ENCODE peak calls at places on chromosomes 1 and 21, in eight cellular contexts. M is SK-N-SH, L is endothelial cell of umbilical vein, X is K562, O is HepG2, Q is H1, E is HCT116, N is GM12878. Y is an unnamed sample.
A peak's percentile ranks its signal among the peaks of the same experiment; 100 is the strongest.

GRCh38 chr1:94708299-94708685 is 111.9 kb upstream of the SLC44A3 start:
- DNase-seq in M (no peak), L (no peak), X (no peak), O (no peak), Q (no peak), E (no peak), N (no peak), Y (peak; percentile 84)

GRCh38 chr1:172399369-172400072 is 21.0 kb upstream of the C1orf105 start:
- DNase-seq in M (peak; percentile 29), L (peak; percentile 89), X (no peak), O (peak; percentile 78), Q (no peak), E (peak; percentile 58), N (no peak), Y (peak; percentile 44)

GRCh38 chr1:3377166-3377565 is 77.3 kb upstream of the ARHGEF16 start:
- DNase-seq in M (no peak), L (no peak), X (no peak), O (no peak), Q (no peak), E (no peak), N (no peak), Y (no peak)

GRCh38 chr21:45865106-45865835 is 116.3 kb upstream of the COL6A1 start:
- DNase-seq in M (no peak), L (no peak), X (no peak), O (no peak), Q (no peak), E (no peak), N (no peak), Y (no peak)

GRCh38 chr1:31397360-31398095 is 15.5 kb upstream of the SERINC2 start:
- DNase-seq in M (no peak), L (no peak), X (no peak), O (no peak), Q (no peak), E (peak; percentile 40), N (no peak), Y (no peak)

GRCh38 chr1:62706985-62707745 is 19.0 kb upstream of the DOCK7 start:
- DNase-seq in M (no peak), L (no peak), X (no peak), O (no peak), Q (no peak), E (no peak), N (no peak), Y (no peak)

GRCh38 chr1:32438136-32438535 is 26.7 kb upstream of the ZBTB8B start:
- DNase-seq in M (no peak), L (no peak), X (no peak), O (no peak), Q (peak; percentile 66), E (no peak), N (no peak), Y (no peak)

GRCh38 chr1:79792212-79792575 is 785.7 kb upstream of the ADGRL4 start:
- DNase-seq in M (no peak), L (no peak), X (no peak), O (no peak), Q (no peak), E (no peak), N (no peak), Y (no peak)

GRCh38 chr1:225626698-225627097 is 26.2 kb downstream of the ENAH start:
- DNase-seq in M (no peak), L (no peak), X (no peak), O (no peak), Q (no peak), E (no peak), N (no peak), Y (no peak)

GRCh38 chr1:93979718-93980319 is 70.6 kb upstream of the GCLM start:
- DNase-seq in M (no peak), L (peak; percentile 18), X (no peak), O (peak; percentile 93), Q (no peak), E (no peak), N (no peak), Y (no peak)

GRCh38 chr1:116711061-116711582 is 43.1 kb upstream of the CD2 start:
- DNase-seq in M (peak; percentile 48), L (no peak), X (no peak), O (no peak), Q (no peak), E (no peak), N (no peak), Y (no peak)

GRCh38 chr21:44059710-44060109 is 47.5 kb upstream of the PWP2 start:
- DNase-seq in M (no peak), L (no peak), X (no peak), O (no peak), Q (no peak), E (no peak), N (no peak), Y (no peak)

GRCh38 chr1:151729157-151729965 is 8.0 kb downstream of the RIIAD1 start:
- DNase-seq in M (no peak), L (no peak), X (no peak), O (peak; percentile 44), Q (no peak), E (no peak), N (no peak), Y (no peak)

GRCh38 chr1:83131692-83131955 is 867.3 kb downstream of the TTLL7 start:
- DNase-seq in M (no peak), L (no peak), X (no peak), O (no peak), Q (no peak), E (no peak), N (no peak), Y (no peak)

GRCh38 chr1:183987593-183988318 is 49.8 kb downstream of the COLGALT2 start:
- DNase-seq in M (no peak), L (no peak), X (no peak), O (no peak), Q (no peak), E (no peak), N (no peak), Y (no peak)

GRCh38 chr1:34928066-34928864 is 1.2 kb downstream of the DLGAP3 start:
- DNase-seq in M (peak; percentile 45), L (no peak), X (no peak), O (no peak), Q (no peak), E (no peak), N (no peak), Y (no peak)

GRCh38 chr1:34930702-34931071 is 1.2 kb upstream of the DLGAP3 start:
- DNase-seq in M (no peak), L (no peak), X (no peak), O (no peak), Q (no peak), E (no peak), N (no peak), Y (no peak)

GRCh38 chr1:34928865-34929496 is 469 bp downstream of the DLGAP3 start:
- DNase-seq in M (peak; percentile 82), L (peak; percentile 2), X (peak; percentile 89), O (no peak), Q (no peak), E (no peak), N (no peak), Y (no peak)

GRCh38 chr1:34929853-34930701 is 627 bp upstream of the DLGAP3 start:
- DNase-seq in M (peak; percentile 85), L (no peak), X (no peak), O (no peak), Q (peak; percentile 25), E (no peak), N (no peak), Y (no peak)

DNA sequence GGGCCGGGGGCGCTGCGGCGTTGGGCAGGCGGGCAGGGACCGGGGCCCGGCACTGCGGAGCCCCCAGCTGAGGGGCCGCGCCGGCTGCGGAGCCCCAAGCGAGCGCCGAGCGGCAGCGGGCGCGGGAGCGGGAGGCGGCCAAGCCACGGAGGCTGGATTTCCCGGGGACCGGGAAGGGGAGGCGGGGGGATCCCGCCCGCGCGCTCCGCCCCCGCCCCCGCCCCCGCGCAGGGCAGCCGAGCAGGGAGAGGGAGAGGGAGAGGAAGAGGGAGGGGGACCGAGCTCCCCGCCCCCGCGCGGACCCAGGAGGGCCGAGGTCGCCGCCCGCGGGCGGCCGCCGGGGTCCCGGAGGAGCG is at the start of gene DLGAP3:
- DNase-seq in M (peak; percentile 95), L (no peak), X (peak; percentile 78), O (no peak), Q (no peak), E (no peak), N (no peak), Y (no peak)
- H3K9ac ChIP-seq in M (no peak within 1 kb of the TSS), L (no peak within 1 kb of the TSS), X (no peak within 1 kb of the TSS), O (no peak within 1 kb of the TSS), Q (no peak within 1 kb of the TSS), E (no peak within 1 kb of the TSS), N (no peak within 1 kb of the TSS), Y (no peak within 1 kb of the TSS)

DNA sequence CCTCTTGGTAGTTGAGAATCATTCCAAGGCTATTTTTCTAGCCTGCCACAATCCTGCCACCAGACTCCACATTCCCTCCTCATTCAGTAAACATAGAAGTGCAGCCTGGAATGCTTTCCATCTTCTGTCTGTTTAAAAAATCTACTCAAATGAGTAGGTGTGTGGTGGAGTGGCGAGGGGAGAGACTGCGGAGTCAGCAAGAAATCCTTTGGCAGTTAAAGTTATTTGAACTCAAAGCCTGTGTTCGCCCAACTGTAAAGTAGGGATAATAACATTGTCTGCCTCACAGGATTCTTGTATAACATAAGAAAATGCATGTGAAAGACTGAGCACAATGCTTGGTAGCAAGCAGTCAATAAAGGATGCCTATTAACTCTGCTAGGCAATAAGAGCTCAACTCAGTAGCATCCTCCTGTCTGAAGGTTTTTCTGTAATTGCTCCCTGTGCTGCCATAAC is 22.2 kb upstream of the DPT start:
- DNase-seq in M (no peak), L (no peak), X (no peak), O (peak; percentile 11), Q (no peak), E (no peak), N (no peak), Y (no peak)
- TF ChIP-seq POLR2AphosphoS5 in M (no peak), L (no peak), X (no peak), O (no peak), Q (no peak), E (no peak), N (no peak), Y (no peak)

DNA sequence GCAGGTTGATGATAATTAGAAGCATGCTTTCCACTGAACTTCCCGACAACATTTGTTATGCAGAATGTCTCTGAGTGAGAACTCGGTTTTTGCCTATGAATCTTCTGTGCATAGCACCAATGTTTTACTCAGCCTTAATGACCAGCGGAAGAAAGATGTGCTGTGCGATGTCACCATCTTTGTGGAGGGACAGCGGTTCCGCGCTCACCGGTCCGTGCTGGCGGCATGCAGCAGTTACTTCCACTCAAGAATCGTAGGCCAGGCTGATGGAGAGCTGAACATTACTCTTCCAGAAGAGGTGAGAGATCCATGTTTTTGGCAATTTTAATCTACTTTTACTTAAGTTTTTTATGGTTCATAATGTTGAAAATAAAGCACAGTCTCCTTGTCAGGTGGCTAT is 22.5 kb downstream of the BACH1 start:
- DNase-seq in M (no peak), L (no peak), X (no peak), O (no peak), Q (no peak), E (no peak), N (no peak), Y (no peak)
- H3K4me3 ChIP-seq in M (no peak overlapping the region), L (no peak overlapping the region), X (no peak overlapping the region), O (no peak overlapping the region), Q (no peak overlapping the region), E (no peak overlapping the region), N (no peak overlapping the region), Y (no peak overlapping the region)

DNA sequence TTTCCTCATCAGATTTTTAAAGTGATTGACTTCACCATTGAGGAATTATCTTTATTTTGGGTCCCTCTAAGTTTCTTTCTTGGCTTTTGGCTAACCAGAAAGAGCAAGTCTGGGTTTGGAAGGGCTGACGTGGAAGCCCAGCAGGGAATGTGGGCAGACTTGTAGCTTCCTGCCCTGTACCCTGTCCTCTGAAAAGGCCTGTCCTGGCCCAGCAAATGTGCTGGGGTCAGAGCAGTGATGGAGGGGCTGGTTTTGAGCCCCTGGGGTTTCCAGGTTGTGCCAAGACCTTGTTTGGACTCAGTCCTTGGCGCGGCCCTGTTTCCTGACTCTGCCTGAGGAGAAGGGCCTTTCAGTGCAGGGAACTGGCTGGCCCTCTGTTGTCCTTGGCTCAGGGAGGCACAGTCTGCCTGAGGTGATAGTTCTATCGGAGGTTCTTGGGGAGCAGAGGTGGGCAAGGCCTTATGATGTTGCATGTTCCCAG is 72.1 kb downstream of the UCK2 start:
- DNase-seq in M (no peak), L (peak; percentile 73), X (no peak), O (no peak), Q (no peak), E (no peak), N (no peak), Y (no peak)
- H3K9ac ChIP-seq in M (peak overlapping the region; percentile 23), L (peak overlapping the region; percentile 60), X (no peak overlapping the region), O (no peak overlapping the region), Q (no peak overlapping the region), E (no peak overlapping the region), N (no peak overlapping the region), Y (no peak overlapping the region)

Y was measured in SK-N-MC.